ENCODE peak calls at places on chromosomes 7 and 10, in eight cellular contexts. R is NCI-H2081; Z is activated T-cell treated with anti-CD3 and anti-CD28 coated beads for 4 hours; U is CD4-positive, alpha-beta memory T cell; A is cardiac fibroblast; I is AG20443; F is NCI-H524; G is naive thymus-derived CD8-positive, alpha-beta T cell. Y is an unnamed sample.

GRCh38 chr10:68423522-68423921 is 16.4 kb upstream of the RUFY2 start:
- DNase-seq in R (no peak), Z (peak), U (peak), A (no peak), I (no peak), F (no peak), G (peak), Y (no peak)

GRCh38 chr7:50795831-50796230 is 13.1 kb upstream of the GRB10 start:
- DNase-seq in R (no peak), Z (no peak), U (no peak), A (no peak), I (no peak), F (no peak), G (no peak), Y (no peak)

GRCh38 chr7:84722734-84723133 is 464.1 kb downstream of the SEMA3D start:
- DNase-seq in R (no peak), Z (no peak), U (no peak), A (no peak), I (no peak), F (peak), G (no peak), Y (no peak)

GRCh38 chr10:13473986-13474385 is 54.8 kb downstream of the BEND7 start:
- DNase-seq in R (no peak), Z (no peak), U (no peak), A (no peak), I (no peak), F (no peak), G (no peak), Y (no peak)

GRCh38 chr7:84042110-84042539 is 152.5 kb downstream of the SEMA3A start:
- DNase-seq in R (no peak), Z (no peak), U (no peak), A (peak), I (peak), F (no peak), G (no peak), Y (peak)

GRCh38 chr7:54632696-54633095 is 90.5 kb downstream of the VSTM2A start:
- DNase-seq in R (no peak), Z (no peak), U (no peak), A (no peak), I (no peak), F (no peak), G (no peak), Y (no peak)

GRCh38 chr10:121459279-121459764 is 138.9 kb downstream of the FGFR2 start:
- DNase-seq in R (no peak), Z (no peak), U (no peak), A (no peak), I (no peak), F (no peak), G (no peak), Y (no peak)

GRCh38 chr10:72162978-72163377 is 52.8 kb upstream of the ANAPC16 start:
- DNase-seq in R (no peak), Z (no peak), U (no peak), A (peak), I (no peak), F (no peak), G (no peak), Y (no peak)

GRCh38 chr10:17238445-17239275 is 10.6 kb downstream of the VIM start:
- DNase-seq in R (no peak), Z (no peak), U (no peak), A (peak), I (peak), F (no peak), G (no peak), Y (no peak)

GRCh38 chr7:37893359-37893758 is 23.3 kb downstream of the SFRP4 start:
- DNase-seq in R (no peak), Z (no peak), U (no peak), A (no peak), I (no peak), F (no peak), G (no peak), Y (no peak)

GRCh38 chr7:99794585-99795502 is 10.9 kb upstream of the CYP3A4 start:
- DNase-seq in R (no peak), Z (no peak), U (no peak), A (peak), I (no peak), F (no peak), G (no peak), Y (no peak)

GRCh38 chr10:121900443-121901174 is 27.2 kb downstream of the ATE1 start:
- DNase-seq in R (peak), Z (no peak), U (peak), A (peak), I (peak), F (peak), G (peak), Y (no peak)

GRCh38 chr7:87190806-87191205 is 28.7 kb downstream of the TMEM243 start:
- DNase-seq in R (no peak), Z (no peak), U (no peak), A (no peak), I (no peak), F (no peak), G (no peak), Y (no peak)

GRCh38 chr7:149147730-149148653 is 739 bp downstream of the ZNF398 start:
- DNase-seq in R (peak), Z (peak), U (peak), A (peak), I (peak), F (peak), G (no peak), Y (no peak)

GRCh38 chr7:116236020-116236630 is 25.8 kb downstream of the TES start:
- DNase-seq in R (peak), Z (peak), U (peak), A (peak), I (peak), F (peak), G (peak), Y (no peak)

GRCh38 chr7:38374507-38374906 is 101.1 kb upstream of the TARP start:
- DNase-seq in R (peak), Z (peak), U (peak), A (peak), I (peak), F (peak), G (peak), Y (no peak)

GRCh38 chr10:13984647-13985155 is 346.0 kb downstream of the FRMD4A start:
- DNase-seq in R (no peak), Z (no peak), U (no peak), A (peak), I (peak), F (no peak), G (no peak), Y (peak)

GRCh38 chr7:135597926-135598305 is 40.2 kb downstream of the NUP205 start:
- DNase-seq in R (no peak), Z (no peak), U (no peak), A (no peak), I (peak), F (no peak), G (no peak), Y (no peak)

Y was measured in AG09309.